ENCODE peak calls at places on chromosomes 6 and 20, in seven cellular contexts. N is hepatocyte, M is stomach, B is suprapubic skin, J is left lung, O is tibial artery, A is IMR-90. E is an unnamed sample. For H3K36me3, the result is how much of the 10 kb centered on the place peaks cover.

GRCh38 chr20:32470025-32470861 is 112.1 kb downstream of the ASXL1 start:
- DNase-seq in O (no peak), B (no peak), A (peak), N (peak), J (no peak), M (no peak), E (peak)

GRCh38 chr6:130675072-130675471 is 152.1 kb upstream of the SMLR1 start:
- DNase-seq in N (no peak), J (no peak), A (peak), O (no peak), B (no peak), M (peak), E (no peak)

GRCh38 chr6:159804504-159804903 is 4.4 kb downstream of the PNLDC1 start:
- DNase-seq in M (no peak), O (no peak), N (no peak), J (no peak), B (no peak), A (no peak), E (peak)

GRCh38 chr20:19695081-19695480 is 63.0 kb upstream of the RIN2 start:
- DNase-seq in J (no peak), A (no peak), M (no peak), O (no peak), N (no peak), B (no peak), E (no peak)

GRCh38 chr6:129672883-129673631 is 36.9 kb downstream of the ARHGAP18 start:
- DNase-seq in J (no peak), M (no peak), O (no peak), N (no peak), B (no peak), A (peak), E (no peak)

GRCh38 chr6:7218586-7218985 is 94.4 kb downstream of the SSR1 start:
- DNase-seq in A (no peak), M (no peak), B (no peak), J (no peak), N (no peak), O (no peak), E (no peak)

GRCh38 chr20:4341804-4342560 is 326.6 kb upstream of the RNF24 start:
- DNase-seq in B (no peak), M (no peak), N (peak), O (no peak), J (no peak), A (peak), E (no peak)

GRCh38 chr6:31620586-31621319 is at the start of gene PRRC2A:
- DNase-seq in M (peak), J (peak), N (peak), A (peak), O (no peak), B (peak), E (no peak)

GRCh38 chr20:18388860-18389259 is 78.0 kb downstream of the DZANK1 start:
- DNase-seq in N (peak), M (no peak), A (peak), O (no peak), B (no peak), J (no peak), E (no peak)

GRCh38 chr20:37992802-37993538 is 40.3 kb downstream of the TTI1 start:
- DNase-seq in J (peak), A (peak), B (no peak), M (no peak), N (peak), O (no peak), E (peak)
- TF ChIP-seq CTCF in J (peak), A (peak), B (no peak), M (no peak), N (peak), O (peak), E (peak)

GRCh38 chr6:157984686-157985225 is 3.1 kb downstream of the SYNJ2 start:
- DNase-seq in O (no peak), J (no peak), A (no peak), B (no peak), M (no peak), N (no peak), E (no peak)
- H3K27ac ChIP-seq in O (no peak), J (no peak), A (peak), B (no peak), M (peak), N (peak), E (no peak)

DNA sequence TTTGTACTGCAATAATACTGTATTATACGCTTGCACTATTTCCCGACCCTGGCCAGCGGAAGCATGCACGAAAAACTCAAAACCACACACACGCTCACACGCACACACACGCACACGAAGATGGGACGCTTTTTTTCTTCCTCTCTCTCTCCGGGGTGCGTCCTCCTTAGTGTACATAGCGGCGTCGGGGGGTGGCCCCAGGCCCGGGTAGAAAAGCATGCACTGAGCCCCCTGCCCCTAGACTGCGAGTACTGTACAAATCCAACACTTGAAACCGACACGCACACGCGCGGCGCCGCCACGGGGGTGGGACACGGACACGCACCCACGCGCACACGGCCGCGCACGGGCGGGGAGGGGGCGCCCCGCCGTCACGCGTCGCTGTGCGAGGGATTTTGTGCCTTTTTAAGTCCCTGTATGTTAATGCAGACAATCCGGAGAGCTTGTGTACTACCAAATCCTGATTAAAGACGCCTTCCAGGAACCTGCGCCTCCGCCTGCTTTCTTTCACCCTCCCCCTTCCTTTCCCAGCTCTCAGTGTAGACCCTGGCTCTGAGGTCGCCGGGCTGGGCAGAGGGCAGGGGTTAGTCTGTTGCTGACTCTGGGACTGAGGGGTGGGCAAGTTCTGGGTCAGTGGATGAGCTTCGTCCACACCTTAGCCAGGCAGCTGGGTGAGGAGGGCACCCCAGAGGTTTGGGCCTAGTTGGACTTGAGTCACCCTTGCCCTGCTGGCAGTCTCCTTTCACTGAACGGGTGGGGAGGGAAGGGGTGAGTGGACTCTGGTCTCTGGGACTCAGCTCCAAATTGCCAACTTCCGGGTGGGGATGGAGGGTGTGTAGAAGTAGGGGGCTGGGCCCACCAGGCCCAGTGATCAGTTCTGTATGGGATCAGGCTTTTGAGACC is 21.6 kb upstream of the SLC22A7 start:
- DNase-seq in N (peak), J (no peak), O (no peak), A (no peak), M (no peak), B (no peak), E (no peak)
- H3K36me3 ChIP-seq in N (under half), J (under half), O (under half), A (under half), M (under half), B (under half), E (under half)

DNA sequence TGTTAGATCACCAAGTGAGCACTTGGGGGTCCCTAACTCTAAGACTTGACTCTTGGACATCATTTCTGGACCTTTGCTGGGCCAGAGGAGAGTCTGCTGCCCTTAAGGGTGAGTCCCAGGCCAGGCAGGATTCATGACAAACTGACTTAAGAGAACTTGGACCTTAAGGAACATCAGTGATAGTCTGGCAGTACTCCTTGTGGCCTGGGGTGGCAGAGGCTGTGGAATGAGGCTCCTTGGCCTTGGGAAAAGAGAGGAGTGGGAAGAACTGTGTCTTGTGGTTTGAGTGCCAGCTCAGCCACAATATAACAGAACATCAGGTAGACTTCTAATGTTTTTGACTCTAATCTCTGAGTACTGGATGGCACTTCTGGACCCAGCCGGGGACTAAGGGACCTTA is 478.7 kb downstream of the MEI4 start:
- DNase-seq in A (no peak), O (no peak), N (no peak), M (no peak), J (no peak), B (no peak), E (no peak)
- TF ChIP-seq CTCF in A (no peak), O (no peak), N (no peak), M (no peak), J (no peak), B (no peak), E (no peak)

E was measured in lower lobe of right lung.